ENCODE peak calls at places on chromosomes 1 and 21, in seven cellular contexts. N is heart left ventricle, E is A673, X is stomach, F is psoas muscle, T is BE2C, L is iPS DF 6.9. J is an unnamed sample. For H3K4me1, the result is how much of the 10 kb centered on the place peaks cover.

GRCh38 chr21:42245348-42246185 is 26.6 kb downstream of the ABCG1 start:
- DNase-seq in T (peak), E (no peak), X (no peak), L (no peak), F (peak), N (no peak), J (no peak)

GRCh38 chr1:109716121-109716520 is 4.1 kb downstream of the GSTM5 start:
- DNase-seq in T (no peak), L (no peak), X (no peak), F (no peak), E (no peak), N (no peak), J (peak)

GRCh38 chr1:160711528-160712311 is at the start of gene CD48:
- DNase-seq in L (no peak), E (no peak), N (no peak), F (no peak), X (no peak), T (no peak), J (no peak)

GRCh38 chr1:229619002-229619401 is 6.9 kb downstream of the TAF5L start:
- DNase-seq in L (no peak), T (no peak), E (no peak), F (no peak), N (no peak), X (no peak), J (no peak)

GRCh38 chr1:160710531-160711252 is 930 bp downstream of the CD48 start:
- DNase-seq in N (no peak), X (no peak), T (no peak), E (no peak), L (no peak), F (no peak), J (no peak)

GRCh38 chr1:65630855-65631254 is 161.8 kb upstream of the PDE4B start:
- DNase-seq in F (no peak), L (no peak), T (no peak), E (no peak), X (no peak), N (no peak), J (no peak)

GRCh38 chr1:5577255-5578040 is 414.8 kb downstream of the NPHP4 start:
- DNase-seq in F (no peak), L (no peak), N (no peak), E (no peak), X (peak), T (no peak), J (peak)

GRCh38 chr1:40782371-40782956 is 1.1 kb upstream of the KCNQ4 start:
- DNase-seq in E (no peak), X (peak), T (no peak), F (peak), L (no peak), N (peak), J (no peak)

GRCh38 chr21:42454221-42454570 is 41.8 kb downstream of the RSPH1 start:
- DNase-seq in F (no peak), N (no peak), E (no peak), L (no peak), X (no peak), T (no peak), J (no peak)

GRCh38 chr1:60589916-60590315 is 492.4 kb upstream of the NFIA start:
- DNase-seq in F (no peak), L (no peak), N (no peak), E (peak), X (no peak), T (no peak), J (no peak)

GRCh38 chr1:6358757-6359567 is 34.6 kb downstream of the ACOT7 start:
- DNase-seq in N (peak), E (peak), T (peak), F (no peak), X (no peak), L (no peak), J (no peak)

GRCh38 chr1:159012495-159012894 is 2.8 kb downstream of the IFI16 start:
- DNase-seq in E (peak), F (no peak), L (no peak), N (no peak), X (no peak), T (no peak), J (no peak)

GRCh38 chr1:198933506-198933905 is 294.7 kb downstream of the PTPRC start:
- DNase-seq in N (no peak), X (no peak), F (no peak), E (no peak), T (no peak), L (no peak), J (no peak)

GRCh38 chr1:204319027-204319426 is 40.7 kb downstream of the PLEKHA6 start:
- DNase-seq in L (no peak), F (no peak), T (no peak), X (no peak), E (no peak), N (no peak), J (no peak)

GRCh38 chr1:236150291-236150940 is 8.1 kb downstream of the GPR137B start:
- DNase-seq in T (no peak), F (no peak), L (no peak), X (no peak), E (no peak), N (no peak), J (no peak)
- H3K4me1 ChIP-seq in T (under half), F (under half), L (under half), X (under half), E (under half), N (under half), J (under half)

DNA sequence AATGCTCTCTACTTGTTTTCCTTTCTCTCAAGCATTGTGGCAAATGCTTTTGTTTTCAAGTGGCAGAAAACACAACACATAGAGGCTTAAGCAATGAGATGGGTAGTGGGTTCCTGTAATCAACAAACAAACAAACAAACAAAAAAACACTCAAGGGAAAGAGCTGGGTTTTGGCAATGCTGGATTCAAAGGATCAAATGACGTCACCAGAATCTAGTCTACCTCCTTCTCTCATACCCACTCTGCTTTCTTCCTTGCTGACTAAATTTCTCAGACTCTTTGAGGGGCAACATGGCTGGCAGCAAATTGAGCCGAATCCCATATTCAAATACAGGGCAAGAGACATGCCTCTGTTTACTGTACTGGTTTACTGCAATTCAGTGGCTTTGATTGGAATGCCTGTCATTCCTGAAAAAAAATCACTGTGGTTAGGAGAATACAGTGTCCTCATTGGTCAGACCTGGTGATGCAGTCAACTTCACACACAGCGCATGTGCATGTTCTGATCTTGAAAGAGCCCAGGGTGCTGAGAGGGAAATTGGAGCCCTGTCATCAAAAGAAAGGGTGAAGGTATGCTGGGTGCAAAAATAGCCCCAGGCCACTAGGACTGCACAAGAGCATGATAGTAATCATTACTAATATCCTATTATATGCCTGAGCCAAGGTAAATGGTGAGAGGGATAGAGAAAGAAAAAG is 356.2 kb downstream of the KCTD3 start:
- DNase-seq in F (no peak), T (no peak), N (no peak), E (no peak), L (no peak), X (no peak), J (no peak)
- H3K4me1 ChIP-seq in F (under half), T (under half), N (under half), E (under half), L (under half), X (under half), J (under half)

DNA sequence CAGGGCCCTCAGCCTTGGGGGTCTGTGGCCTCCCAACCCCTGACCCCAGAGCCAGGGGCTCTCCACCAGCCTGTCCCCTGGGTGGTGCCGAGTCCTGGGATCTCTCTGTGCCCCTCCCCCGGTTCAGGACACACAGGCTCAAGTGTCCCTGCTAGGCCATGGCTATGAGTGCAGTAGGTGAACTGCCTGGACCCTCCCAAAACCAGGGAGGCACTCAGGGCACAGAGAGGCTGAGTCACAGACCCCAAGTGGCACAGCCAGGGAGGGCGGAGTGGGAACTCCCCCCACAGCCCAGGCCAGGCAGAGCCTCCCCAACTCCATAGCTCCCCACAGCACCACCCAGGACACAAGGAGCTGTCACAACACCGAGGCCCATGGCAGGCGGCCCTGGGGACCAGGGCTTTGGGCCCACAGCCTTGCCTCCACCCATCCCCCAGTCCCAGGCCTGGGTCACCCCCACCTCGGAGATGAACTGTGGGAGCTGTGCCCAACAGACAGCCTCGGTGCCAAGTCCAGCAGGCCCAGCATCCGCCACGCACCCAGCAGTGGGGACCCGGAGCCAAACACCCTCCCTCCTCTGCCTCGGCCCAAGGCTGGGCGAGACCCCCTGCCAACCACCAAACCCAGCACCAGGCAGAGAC is 3.2 kb downstream of the DVL1 start:
- DNase-seq in L (no peak), X (no peak), E (no peak), T (no peak), N (no peak), F (no peak), J (no peak)
- H3K4me1 ChIP-seq in L (under half), X (half or more), E (under half), T (under half), N (under half), F (half or more), J (under half)

GRCh38 chr1:225440380-225440957 is 12.6 kb upstream of the LBR start:
- DNase-seq in T (no peak), N (no peak), F (no peak), L (no peak), X (no peak), E (no peak), J (no peak)
- H3K4me1 ChIP-seq in T (under half), N (under half), F (under half), L (under half), X (half or more), E (under half), J (under half)

J was measured in esophagus muscularis mucosa.